ENCODE peak calls at places on chromosomes 1 and 21, in nine cellular contexts. One of them, this sample, is unnamed.

GRCh38 chr1:37308571-37308960 is 165.8 kb upstream of the ZC3H12A start:
- DNase-seq in NCI-H1092 treated with DMSO at 0.1 percent for 48 hours: no peak
- DNase-seq in GM12892: no peak
- DNase-seq in nucleus accumbens: no peak
- DNase-seq in GM04504: no peak
- DNase-seq in NCI-H446: no peak
- DNase-seq in stimulated activated CD4-positive, alpha-beta T cell treated with anti-CD3 and anti-CD28 coated beads, Interleukin-2, amount 100 ng/mL, for 48 hours: no peak
- DNase-seq in KBM-7: no peak
- DNase-seq in EL: no peak
- DNase-seq in this sample: no peak

GRCh38 chr1:1406101-1406820 is 832 bp downstream of the MRPL20 start:
- DNase-seq in NCI-H446: no peak
- DNase-seq in EL: no peak
- DNase-seq in GM12892: no peak
- DNase-seq in KBM-7: peak
- DNase-seq in stimulated activated CD4-positive, alpha-beta T cell treated with anti-CD3 and anti-CD28 coated beads, Interleukin-2, amount 100 ng/mL, for 48 hours: no peak
- DNase-seq in NCI-H1092 treated with DMSO at 0.1 percent for 48 hours: no peak
- DNase-seq in nucleus accumbens: no peak
- DNase-seq in GM04504: no peak
- DNase-seq in this sample: no peak

GRCh38 chr1:12296623-12297022 is 66.8 kb downstream of the VPS13D start:
- DNase-seq in stimulated activated CD4-positive, alpha-beta T cell treated with anti-CD3 and anti-CD28 coated beads, Interleukin-2, amount 100 ng/mL, for 48 hours: no peak
- DNase-seq in KBM-7: no peak
- DNase-seq in NCI-H446: no peak
- DNase-seq in GM12892: no peak
- DNase-seq in NCI-H1092 treated with DMSO at 0.1 percent for 48 hours: no peak
- DNase-seq in nucleus accumbens: no peak
- DNase-seq in GM04504: no peak
- DNase-seq in EL: peak
- DNase-seq in this sample: no peak

GRCh38 chr1:226643167-226643566 is 94.6 kb downstream of the STUM start:
- DNase-seq in nucleus accumbens: no peak
- DNase-seq in GM12892: peak
- DNase-seq in NCI-H1092 treated with DMSO at 0.1 percent for 48 hours: no peak
- DNase-seq in GM04504: no peak
- DNase-seq in stimulated activated CD4-positive, alpha-beta T cell treated with anti-CD3 and anti-CD28 coated beads, Interleukin-2, amount 100 ng/mL, for 48 hours: peak
- DNase-seq in EL: peak
- DNase-seq in KBM-7: peak
- DNase-seq in NCI-H446: no peak
- DNase-seq in this sample: no peak

GRCh38 chr1:100463809-100464424 is 74.0 kb upstream of the GPR88 start:
- DNase-seq in KBM-7: peak
- DNase-seq in GM04504: peak
- DNase-seq in stimulated activated CD4-positive, alpha-beta T cell treated with anti-CD3 and anti-CD28 coated beads, Interleukin-2, amount 100 ng/mL, for 48 hours: peak
- DNase-seq in NCI-H446: peak
- DNase-seq in nucleus accumbens: no peak
- DNase-seq in EL: peak
- DNase-seq in NCI-H1092 treated with DMSO at 0.1 percent for 48 hours: peak
- DNase-seq in GM12892: peak
- DNase-seq in this sample: peak

GRCh38 chr1:246214708-246215504 is 292.2 kb downstream of the SMYD3 start:
- DNase-seq in stimulated activated CD4-positive, alpha-beta T cell treated with anti-CD3 and anti-CD28 coated beads, Interleukin-2, amount 100 ng/mL, for 48 hours: no peak
- DNase-seq in NCI-H1092 treated with DMSO at 0.1 percent for 48 hours: no peak
- DNase-seq in KBM-7: peak
- DNase-seq in NCI-H446: no peak
- DNase-seq in GM04504: peak
- DNase-seq in nucleus accumbens: no peak
- DNase-seq in EL: peak
- DNase-seq in GM12892: no peak
- DNase-seq in this sample: no peak

GRCh38 chr1:222233441-222234180 is 314.3 kb downstream of the HHIPL2 start:
- DNase-seq in stimulated activated CD4-positive, alpha-beta T cell treated with anti-CD3 and anti-CD28 coated beads, Interleukin-2, amount 100 ng/mL, for 48 hours: no peak
- DNase-seq in GM12892: no peak
- DNase-seq in nucleus accumbens: no peak
- DNase-seq in NCI-H446: no peak
- DNase-seq in EL: no peak
- DNase-seq in NCI-H1092 treated with DMSO at 0.1 percent for 48 hours: no peak
- DNase-seq in GM04504: no peak
- DNase-seq in KBM-7: no peak
- DNase-seq in this sample: no peak

GRCh38 chr21:20308586-20308985 is 689.6 kb upstream of the NCAM2 start:
- DNase-seq in NCI-H446: no peak
- DNase-seq in EL: no peak
- DNase-seq in GM12892: no peak
- DNase-seq in GM04504: no peak
- DNase-seq in stimulated activated CD4-positive, alpha-beta T cell treated with anti-CD3 and anti-CD28 coated beads, Interleukin-2, amount 100 ng/mL, for 48 hours: no peak
- DNase-seq in nucleus accumbens: no peak
- DNase-seq in KBM-7: no peak
- DNase-seq in NCI-H1092 treated with DMSO at 0.1 percent for 48 hours: no peak
- DNase-seq in this sample: no peak

GRCh38 chr1:26913754-26914619 is at the start of gene NR0B2:
- DNase-seq in stimulated activated CD4-positive, alpha-beta T cell treated with anti-CD3 and anti-CD28 coated beads, Interleukin-2, amount 100 ng/mL, for 48 hours: no peak
- DNase-seq in GM04504: no peak
- DNase-seq in NCI-H1092 treated with DMSO at 0.1 percent for 48 hours: peak
- DNase-seq in KBM-7: no peak
- DNase-seq in nucleus accumbens: no peak
- DNase-seq in GM12892: no peak
- DNase-seq in EL: no peak
- DNase-seq in NCI-H446: no peak
- DNase-seq in this sample: no peak

GRCh38 chr1:145944532-145944931 is 13.3 kb downstream of the LIX1L start:
- DNase-seq in nucleus accumbens: no peak
- DNase-seq in GM12892: no peak
- DNase-seq in GM04504: no peak
- DNase-seq in stimulated activated CD4-positive, alpha-beta T cell treated with anti-CD3 and anti-CD28 coated beads, Interleukin-2, amount 100 ng/mL, for 48 hours: no peak
- DNase-seq in NCI-H1092 treated with DMSO at 0.1 percent for 48 hours: no peak
- DNase-seq in KBM-7: no peak
- DNase-seq in EL: no peak
- DNase-seq in NCI-H446: no peak
- DNase-seq in this sample: no peak

GRCh38 chr1:26417111-26417510 is 6.5 kb downstream of the LIN28A start:
- DNase-seq in GM04504: no peak
- DNase-seq in EL: peak
- DNase-seq in NCI-H1092 treated with DMSO at 0.1 percent for 48 hours: peak
- DNase-seq in NCI-H446: peak
- DNase-seq in nucleus accumbens: no peak
- DNase-seq in stimulated activated CD4-positive, alpha-beta T cell treated with anti-CD3 and anti-CD28 coated beads, Interleukin-2, amount 100 ng/mL, for 48 hours: peak
- DNase-seq in GM12892: peak
- DNase-seq in KBM-7: peak
- DNase-seq in this sample: peak

GRCh38 chr1:114669562-114670082 is at the start of gene DENND2C:
- DNase-seq in EL: no peak
- DNase-seq in NCI-H1092 treated with DMSO at 0.1 percent for 48 hours: no peak
- DNase-seq in GM12892: no peak
- DNase-seq in GM04504: no peak
- DNase-seq in KBM-7: peak
- DNase-seq in NCI-H446: no peak
- DNase-seq in stimulated activated CD4-positive, alpha-beta T cell treated with anti-CD3 and anti-CD28 coated beads, Interleukin-2, amount 100 ng/mL, for 48 hours: no peak
- DNase-seq in nucleus accumbens: no peak
- DNase-seq in this sample: no peak

GRCh38 chr1:37070126-37070525 is 35.8 kb upstream of the GRIK3 start:
- DNase-seq in NCI-H1092 treated with DMSO at 0.1 percent for 48 hours: no peak
- DNase-seq in stimulated activated CD4-positive, alpha-beta T cell treated with anti-CD3 and anti-CD28 coated beads, Interleukin-2, amount 100 ng/mL, for 48 hours: no peak
- DNase-seq in GM04504: no peak
- DNase-seq in GM12892: no peak
- DNase-seq in EL: no peak
- DNase-seq in NCI-H446: no peak
- DNase-seq in nucleus accumbens: no peak
- DNase-seq in KBM-7: no peak
- DNase-seq in this sample: no peak

GRCh38 chr1:112748396-112748795 is 33.3 kb upstream of the PPM1J start:
- DNase-seq in GM04504: no peak
- DNase-seq in GM12892: no peak
- DNase-seq in nucleus accumbens: no peak
- DNase-seq in NCI-H446: no peak
- DNase-seq in stimulated activated CD4-positive, alpha-beta T cell treated with anti-CD3 and anti-CD28 coated beads, Interleukin-2, amount 100 ng/mL, for 48 hours: no peak
- DNase-seq in KBM-7: no peak
- DNase-seq in NCI-H1092 treated with DMSO at 0.1 percent for 48 hours: no peak
- DNase-seq in EL: no peak
- DNase-seq in this sample: no peak

GRCh38 chr1:20361805-20362381 is 71.2 kb downstream of the VWA5B1 start:
- DNase-seq in NCI-H1092 treated with DMSO at 0.1 percent for 48 hours: peak
- DNase-seq in GM12892: no peak
- DNase-seq in nucleus accumbens: no peak
- DNase-seq in EL: peak
- DNase-seq in GM04504: peak
- DNase-seq in NCI-H446: no peak
- DNase-seq in KBM-7: peak
- DNase-seq in stimulated activated CD4-positive, alpha-beta T cell treated with anti-CD3 and anti-CD28 coated beads, Interleukin-2, amount 100 ng/mL, for 48 hours: peak
- DNase-seq in this sample: peak

GRCh38 chr1:173341307-173341706 is 134.2 kb upstream of the TNFSF4 start:
- DNase-seq in GM04504: peak
- DNase-seq in stimulated activated CD4-positive, alpha-beta T cell treated with anti-CD3 and anti-CD28 coated beads, Interleukin-2, amount 100 ng/mL, for 48 hours: no peak
- DNase-seq in GM12892: no peak
- DNase-seq in KBM-7: no peak
- DNase-seq in NCI-H1092 treated with DMSO at 0.1 percent for 48 hours: no peak
- DNase-seq in NCI-H446: no peak
- DNase-seq in EL: peak
- DNase-seq in nucleus accumbens: no peak
- DNase-seq in this sample: no peak

GRCh38 chr1:6625579-6626149 is 996 bp downstream of the THAP3 start:
- DNase-seq in stimulated activated CD4-positive, alpha-beta T cell treated with anti-CD3 and anti-CD28 coated beads, Interleukin-2, amount 100 ng/mL, for 48 hours: peak
- DNase-seq in GM12892: no peak
- DNase-seq in KBM-7: peak
- DNase-seq in NCI-H446: no peak
- DNase-seq in EL: peak
- DNase-seq in NCI-H1092 treated with DMSO at 0.1 percent for 48 hours: no peak
- DNase-seq in nucleus accumbens: no peak
- DNase-seq in GM04504: no peak
- DNase-seq in this sample: no peak